ENCODE peak calls at places on chromosome 6, in seven cellular contexts. J, M, F, K, L, E and V are unnamed samples.

GRCh38 chr6:98833101-98834059 is 994 bp upstream of the POU3F2 start:
- DNase-seq in M (no peak), K (peak; percentile 48), J (peak; percentile 63), E (no peak), F (no peak), L (peak; percentile 77), V (no peak)

GRCh38 chr6:56951049-56951816 is 3.7 kb upstream of the BEND6 start:
- DNase-seq in L (no peak), E (no peak), J (no peak), M (no peak), F (no peak), K (no peak), V (no peak)

GRCh38 chr6:34476941-34477340 is 11.1 kb downstream of the PACSIN1 start:
- DNase-seq in K (no peak), J (no peak), M (no peak), L (no peak), F (no peak), E (no peak), V (no peak)

GRCh38 chr6:144957236-144957937 is 672.3 kb downstream of the UTRN start:
- DNase-seq in E (no peak), F (no peak), K (no peak), J (no peak), M (no peak), L (no peak), V (no peak)

GRCh38 chr6:44681782-44682181 is 294.3 kb downstream of the CDC5L start:
- DNase-seq in K (no peak), L (no peak), F (no peak), E (no peak), M (no peak), J (no peak), V (no peak)

GRCh38 chr6:143197377-143197776 is 136.7 kb downstream of the AIG1 start:
- DNase-seq in F (no peak), L (no peak), M (no peak), E (no peak), J (no peak), K (no peak), V (no peak)

GRCh38 chr6:142802124-142802523 is 142.9 kb downstream of the HIVEP2 start:
- DNase-seq in M (no peak), L (no peak), K (no peak), E (no peak), J (no peak), F (peak; percentile 30), V (peak; percentile 62)

GRCh38 chr6:21163110-21163837 is 430.3 kb upstream of the SOX4 start:
- DNase-seq in L (no peak), E (no peak), J (no peak), K (no peak), F (no peak), M (no peak), V (no peak)